ENCODE peak calls at places on chromosome 19, in seven cellular contexts. R is stimulated activated CD4-positive, alpha-beta T cell treated with anti-CD3 and anti-CD28 coated beads, Interleukin-12 subunit alpha, Interleukin-12 subunit beta, amount 100 ng/mL, for 4 hours; F is hypothalamus; Z is pancreas; Y is GM04504; A is CD8-positive, alpha-beta T cell; N is stimulated activated CD8-positive, alpha-beta memory T cell treated with anti-CD3 and anti-CD28 coated beads, Interleukin-7, amount 100 ng/mL, for 4 hours. E is an unnamed sample.

GRCh38 chr19:13866463-13867046 is 10.4 kb upstream of the NANOS3 start:
- DNase-seq in R (no peak), F (no peak), Z (no peak), Y (no peak), A (no peak), N (no peak), E (no peak)

GRCh38 chr19:41299755-41300089 is 10.2 kb upstream of the CCDC97 start:
- DNase-seq in R (no peak), F (no peak), Z (no peak), Y (peak), A (peak), N (no peak), E (no peak)

GRCh38 chr19:35318679-35319448 is 10.1 kb upstream of the CD22 start:
- DNase-seq in R (no peak), F (no peak), Z (peak), Y (peak), A (no peak), N (no peak), E (no peak)

GRCh38 chr19:47129579-47129978 is 1.1 kb upstream of the SAE1 start:
- DNase-seq in R (no peak), F (no peak), Z (no peak), Y (no peak), A (no peak), N (no peak), E (no peak)

GRCh38 chr19:17468302-17469091 is 1.8 kb upstream of the SLC27A1 start:
- DNase-seq in R (no peak), F (no peak), Z (peak), Y (no peak), A (no peak), N (no peak), E (no peak)

GRCh38 chr19:15464394-15465385 is at the start of gene RASAL3:
- DNase-seq in R (peak), F (no peak), Z (no peak), Y (no peak), A (peak), N (peak), E (no peak)

GRCh38 chr19:4208385-4209094 is 20.8 kb upstream of the EBI3 start:
- DNase-seq in R (no peak), F (no peak), Z (no peak), Y (no peak), A (no peak), N (no peak), E (no peak)

GRCh38 chr19:18906605-18907519 is 10.9 kb upstream of the CERS1 start:
- DNase-seq in R (no peak), F (no peak), Z (peak), Y (no peak), A (no peak), N (no peak), E (no peak)

GRCh38 chr19:15378529-15379082 is 981 bp downstream of the AKAP8 start:
- DNase-seq in R (peak), F (no peak), Z (peak), Y (no peak), A (peak), N (peak), E (peak)

GRCh38 chr19:43464089-43464775 is 1.2 kb downstream of the LYPD3 start:
- DNase-seq in R (peak), F (no peak), Z (peak), Y (no peak), A (peak), N (no peak), E (no peak)

GRCh38 chr19:40805258-40805868 is 6.4 kb downstream of the EGLN2 start:
- DNase-seq in R (no peak), F (no peak), Z (peak), Y (no peak), A (no peak), N (no peak), E (no peak)